ENCODE peak calls at places on chromosomes 3 and 15, in nine cellular contexts. M is left lung, L is uterus, F is GM13976, Z is adrenal gland, U is colonic mucosa, E is astrocyte of the cerebellum, J is stomach, Q is Calu3. B is an unnamed sample.

GRCh38 chr15:59335197-59335786 is 37.4 kb downstream of the MYO1E start:
- DNase-seq in E (peak; percentile 92), U (no peak), F (no peak), Q (no peak), J (no peak), M (no peak), Z (no peak), L (no peak), B (no peak)

GRCh38 chr3:48651763-48652162 is 10.9 kb downstream of the CELSR3 start:
- DNase-seq in L (no peak), U (no peak), M (peak; percentile 57), E (no peak), F (no peak), J (no peak), Q (no peak), Z (no peak), B (no peak)

GRCh38 chr3:75015280-75015679 is 400.8 kb upstream of the CNTN3 start:
- DNase-seq in L (no peak), U (no peak), Z (no peak), F (no peak), J (no peak), E (no peak), M (no peak), Q (no peak), B (no peak)

GRCh38 chr3:32062950-32063582 is 43.4 kb upstream of the GPD1L start:
- DNase-seq in F (no peak), M (no peak), E (no peak), Z (no peak), J (no peak), Q (no peak), L (no peak), U (no peak), B (no peak)

GRCh38 chr3:117011687-117012250 is 302.2 kb downstream of the TUSC7 start:
- DNase-seq in Q (no peak), J (no peak), L (no peak), M (no peak), E (no peak), Z (no peak), F (no peak), U (no peak), B (no peak)

GRCh38 chr15:42066764-42067415 is 27.5 kb downstream of the PLA2G4D start:
- DNase-seq in U (no peak), M (no peak), J (no peak), E (no peak), Z (no peak), Q (no peak), L (no peak), F (no peak), B (no peak)

GRCh38 chr3:152964901-152965609 is 130.1 kb downstream of the P2RY1 start:
- DNase-seq in L (no peak), E (no peak), U (no peak), J (no peak), Q (no peak), Z (no peak), F (no peak), M (no peak), B (no peak)

GRCh38 chr3:124609402-124609801 is 120.8 kb upstream of the UMPS start:
- DNase-seq in F (no peak), U (no peak), M (no peak), Z (no peak), J (no peak), E (no peak), Q (no peak), L (no peak), B (no peak)

GRCh38 chr3:51997935-51998596 is 2.4 kb upstream of the RPL29 start:
- DNase-seq in L (no peak), F (no peak), J (no peak), M (no peak), Z (no peak), U (no peak), E (no peak), Q (peak; percentile 54), B (no peak)

GRCh38 chr3:193490580-193490979 is 64.1 kb downstream of the ATP13A4 start:
- DNase-seq in E (no peak), U (no peak), L (no peak), J (no peak), M (no peak), Z (no peak), F (no peak), Q (no peak), B (no peak)

GRCh38 chr15:81092559-81092902 is 41.5 kb upstream of the CFAP161 start:
- DNase-seq in M (no peak), Z (peak; percentile 48), F (no peak), U (no peak), L (no peak), Q (no peak), E (no peak), J (no peak), B (no peak)

GRCh38 chr3:65642903-65643302 is 395.8 kb downstream of the MAGI1 start:
- DNase-seq in F (no peak), M (no peak), L (no peak), J (no peak), E (no peak), Z (no peak), U (no peak), Q (no peak), B (no peak)

GRCh38 chr3:138452491-138452890 is 18.1 kb downstream of the ESYT3 start:
- DNase-seq in Z (no peak), L (no peak), E (no peak), J (no peak), U (no peak), F (peak; percentile 12), M (no peak), Q (no peak), B (no peak)

GRCh38 chr15:98823012-98823458 is 174.7 kb downstream of the IGF1R start:
- DNase-seq in Z (no peak), Q (peak; percentile 29), U (no peak), M (no peak), F (no peak), L (no peak), J (no peak), E (peak; percentile 62), B (no peak)

GRCh38 chr3:76673171-76673570 is 366.7 kb upstream of the ROBO2 start:
- DNase-seq in F (no peak), Q (no peak), J (no peak), Z (no peak), L (no peak), E (peak; percentile 9), M (no peak), U (no peak), B (no peak)

GRCh38 chr3:177050466-177051237 is 146.6 kb downstream of the TBL1XR1 start:
- DNase-seq in M (no peak), U (no peak), Z (no peak), Q (peak; percentile 21), E (peak; percentile 35), L (no peak), F (no peak), J (no peak), B (no peak)
- TF ChIP-seq CTCF in M (peak; percentile 40), U (peak; percentile 27), Z (peak; percentile 81), Q (peak; percentile 77), E (peak; percentile 3), L (peak; percentile 57), F (peak; percentile 8), J (peak; percentile 34), B (no peak)

GRCh38 chr3:184539801-184540440 is 21.7 kb upstream of the EPHB3 start:
- DNase-seq in M (no peak), Q (no peak), Z (peak; percentile 8), F (no peak), E (no peak), L (no peak), U (peak; percentile 12), J (no peak), B (no peak)
- TF ChIP-seq CTCF in M (no peak), Q (no peak), Z (no peak), F (no peak), E (no peak), L (no peak), U (no peak), J (no peak), B (no peak)

DNA sequence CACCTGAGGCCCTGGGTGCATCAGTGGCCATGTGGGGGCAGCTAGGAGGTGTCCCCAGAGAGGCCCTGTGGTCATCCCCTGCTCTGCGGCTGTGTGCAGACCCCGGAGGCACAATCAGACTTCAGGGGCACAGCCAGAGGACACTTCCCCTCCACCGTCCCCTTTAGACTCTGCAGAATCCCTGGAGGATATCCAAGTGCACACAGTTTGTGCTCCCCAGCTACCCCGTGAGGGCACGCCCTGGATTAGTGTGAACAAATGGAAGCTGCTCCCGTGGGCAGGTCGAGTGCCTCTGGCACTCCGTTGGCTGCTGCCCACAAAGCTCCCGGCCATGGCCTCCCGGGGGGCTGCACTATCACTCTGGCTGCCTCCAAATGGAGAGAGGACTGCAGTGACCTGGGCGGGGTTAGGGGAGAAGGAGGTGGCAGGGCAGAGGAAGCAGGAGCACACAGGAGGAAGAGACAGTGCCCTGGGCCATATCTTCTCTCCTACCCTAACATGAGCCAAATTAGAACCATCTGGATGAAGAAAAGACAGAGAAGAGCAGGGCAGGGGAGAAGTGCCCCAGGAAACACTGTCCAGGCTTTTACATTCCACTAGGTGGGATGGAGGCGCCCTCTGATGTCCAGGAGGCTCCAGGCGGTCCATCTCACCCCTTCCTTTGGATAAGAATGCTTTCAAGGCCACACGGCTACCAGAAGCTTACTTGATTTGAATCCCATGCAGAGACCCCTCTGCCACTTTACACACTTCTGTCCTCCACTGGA is 29.5 kb upstream of the ACAD9 start:
- DNase-seq in U (no peak), F (no peak), M (peak; percentile 54), L (no peak), J (no peak), Z (no peak), E (no peak), Q (no peak), B (no peak)
- TF ChIP-seq CTCF in U (no peak), F (no peak), M (no peak), L (no peak), J (no peak), Z (no peak), E (peak; percentile 48), Q (no peak), B (no peak)

GRCh38 chr3:178193846-178194245 is 342.4 kb upstream of the KCNMB2 start:
- DNase-seq in M (no peak), L (no peak), U (no peak), J (no peak), E (no peak), Q (no peak), F (no peak), Z (no peak), B (no peak)

GRCh38 chr3:178194547-178194946 is 341.7 kb upstream of the KCNMB2 start:
- DNase-seq in U (no peak), M (no peak), J (no peak), E (no peak), Z (no peak), F (no peak), L (no peak), Q (no peak), B (no peak)

GRCh38 chr3:178195824-178196223 is 340.4 kb upstream of the KCNMB2 start:
- DNase-seq in Q (no peak), M (no peak), F (no peak), E (peak; percentile 12), J (no peak), U (no peak), Z (no peak), L (no peak), B (no peak)

GRCh38 chr3:178186666-178187065 is 349.6 kb upstream of the KCNMB2 start:
- DNase-seq in L (no peak), J (no peak), U (no peak), Z (no peak), Q (no peak), E (no peak), F (no peak), M (no peak), B (no peak)

DNA sequence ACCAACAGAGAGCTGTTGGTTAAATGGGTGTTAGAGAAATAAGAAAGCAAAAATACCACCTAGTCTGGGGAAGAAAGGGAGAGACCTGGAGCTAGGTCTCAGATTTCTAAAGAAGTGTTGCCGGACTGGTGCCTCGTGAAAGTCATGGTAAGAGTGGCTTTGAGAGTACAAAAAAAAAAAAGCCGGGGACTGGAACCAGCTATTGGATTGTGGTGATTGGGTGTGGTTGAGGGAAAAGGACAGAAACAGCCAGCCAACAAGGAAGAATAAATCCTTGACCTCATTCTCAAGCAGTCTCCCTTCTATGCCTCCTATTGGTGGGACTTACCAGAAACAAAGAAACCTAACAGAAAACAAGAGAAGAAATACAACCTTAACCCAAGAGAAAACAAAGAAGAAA is 346.4 kb upstream of the KCNMB2 start:
- DNase-seq in M (no peak), Z (no peak), U (no peak), F (no peak), E (no peak), Q (no peak), L (no peak), J (no peak), B (no peak)
- TF ChIP-seq CTCF in M (no peak), Z (no peak), U (no peak), F (no peak), E (no peak), Q (no peak), L (no peak), J (no peak), B (no peak)

B was measured in omental fat pad.